ENCODE peak calls at places on chromosomes 12 and 14, in ten cellular contexts. P, Y, C, T, U, Q, V, N, G and H are unnamed samples. For H3K27me3, the result is how much of the 10 kb centered on the place peaks cover.

GRCh38 chr12:56296207-56296785 is 3.8 kb downstream of the CS start:
- DNase-seq in P (no peak), Y (no peak), C (no peak), T (no peak), U (no peak), Q (no peak), V (no peak), N (no peak), G (no peak), H (no peak)

GRCh38 chr12:24977060-24977459 is 28.2 kb upstream of the BCAT1 start:
- DNase-seq in P (no peak), Y (no peak), C (no peak), T (no peak), U (no peak), Q (no peak), V (no peak), N (no peak), G (no peak), H (no peak)

GRCh38 chr12:115185529-115185928 is 501.6 kb upstream of the TBX3 start:
- DNase-seq in P (no peak), Y (no peak), C (no peak), T (no peak), U (no peak), Q (peak), V (no peak), N (no peak), G (no peak), H (peak)

GRCh38 chr12:50072198-50072907 is 12.8 kb upstream of the SMARCD1 start:
- DNase-seq in P (no peak), Y (no peak), C (no peak), T (peak), U (no peak), Q (no peak), V (no peak), N (no peak), G (no peak), H (no peak)

GRCh38 chr12:62632521-62632920 is 165.9 kb downstream of the MON2 start:
- DNase-seq in P (peak), Y (peak), C (peak), T (peak), U (peak), Q (peak), V (no peak), N (peak), G (peak), H (peak)

GRCh38 chr12:52691076-52691764 is 11.0 kb upstream of the KRT1 start:
- DNase-seq in P (no peak), Y (no peak), C (no peak), T (peak), U (peak), Q (no peak), V (no peak), N (no peak), G (peak), H (no peak)

GRCh38 chr14:87522575-87522974 is 470.4 kb downstream of the GALC start:
- DNase-seq in P (no peak), Y (no peak), C (no peak), T (peak), U (no peak), Q (no peak), V (no peak), N (no peak), G (peak), H (no peak)

GRCh38 chr12:78835493-78835892 is 29.1 kb upstream of the SYT1 start:
- DNase-seq in P (no peak), Y (no peak), C (no peak), T (peak), U (no peak), Q (no peak), V (no peak), N (no peak), G (no peak), H (no peak)

GRCh38 chr12:54207539-54208267 is 18.9 kb upstream of the SMUG1 start:
- DNase-seq in P (peak), Y (peak), C (peak), T (peak), U (peak), Q (no peak), V (peak), N (peak), G (peak), H (peak)

GRCh38 chr14:101928415-101928841 is 35.9 kb upstream of the DYNC1H1 start:
- DNase-seq in P (no peak), Y (no peak), C (no peak), T (no peak), U (no peak), Q (no peak), V (no peak), N (no peak), G (no peak), H (no peak)
- H3K27ac ChIP-seq in P (peak), Y (peak), C (peak), T (no peak), U (peak), Q (no peak), V (no peak), N (peak), G (no peak), H (peak)

GRCh38 chr14:92553456-92553855 is 39.9 kb downstream of the RIN3 start:
- DNase-seq in P (no peak), Y (no peak), C (no peak), T (peak), U (no peak), Q (peak), V (no peak), N (no peak), G (no peak), H (no peak)
- TF ChIP-seq CTCF in P (no peak), Y (no peak), C (no peak), T (peak), U (no peak), Q (no peak), V (peak), N (no peak), G (no peak), H (no peak)

DNA sequence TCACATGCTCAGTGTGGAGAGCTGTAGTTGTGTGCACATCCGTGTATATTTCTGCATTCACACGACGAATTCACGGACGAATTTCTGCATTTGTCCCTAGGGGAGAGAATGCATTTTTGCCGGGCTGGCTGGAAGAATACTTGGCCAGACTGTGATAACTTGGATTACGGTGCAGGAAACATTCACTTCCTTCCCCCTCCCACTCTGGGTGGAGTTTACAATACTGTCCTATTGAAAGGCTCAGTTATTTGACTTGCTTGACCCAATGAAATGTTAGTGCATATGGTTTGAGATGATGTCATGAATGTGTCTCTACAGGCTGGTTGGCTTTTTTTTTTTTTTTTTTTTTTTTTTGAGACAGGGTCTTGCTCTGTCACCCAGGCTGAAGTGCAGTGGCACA is 90.6 kb upstream of the NOS1 start:
- DNase-seq in P (no peak), Y (no peak), C (no peak), T (no peak), U (no peak), Q (no peak), V (no peak), N (no peak), G (no peak), H (no peak)
- H3K27me3 ChIP-seq in P (under half), Y (under half), C (under half), T (under half), U (under half), Q (under half), V (under half), N (under half), G (under half), H (under half)

GRCh38 chr12:124143726-124144125 is 151.2 kb upstream of the RFLNA start:
- DNase-seq in P (no peak), Y (no peak), C (no peak), T (peak), U (no peak), Q (no peak), V (no peak), N (no peak), G (no peak), H (no peak)
- H3K27ac ChIP-seq in P (no peak), Y (no peak), C (no peak), T (no peak), U (no peak), Q (no peak), V (no peak), N (no peak), G (no peak), H (no peak)

DNA sequence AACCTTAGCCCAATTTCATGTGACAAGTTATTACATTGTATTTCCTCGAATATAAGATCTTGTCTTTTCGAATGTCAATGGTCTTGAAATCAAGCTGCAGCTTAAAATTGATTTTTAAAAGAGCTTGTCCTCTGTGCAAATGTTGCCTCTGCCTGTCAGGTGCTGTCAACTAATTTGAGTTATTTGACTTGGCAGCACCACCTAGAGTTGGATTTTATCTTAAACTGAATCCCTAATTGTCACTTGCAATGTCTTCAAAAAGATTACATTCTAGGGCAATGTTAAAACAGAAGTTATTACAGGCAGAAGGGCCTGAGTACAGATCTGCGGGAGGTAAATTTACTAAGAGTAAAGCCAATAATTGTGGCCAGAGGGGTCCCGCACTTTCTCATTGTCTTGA is 26.2 kb upstream of the TUNAR start:
- DNase-seq in P (no peak), Y (no peak), C (no peak), T (no peak), U (no peak), Q (no peak), V (no peak), N (no peak), G (no peak), H (no peak)
- TF ChIP-seq CTCF in P (no peak), Y (no peak), C (no peak), T (peak), U (no peak), Q (no peak), V (no peak), N (no peak), G (peak), H (no peak)

GRCh38 chr14:36509056-36509917 is 10.7 kb downstream of the NKX2-1 start:
- DNase-seq in P (no peak), Y (no peak), C (no peak), T (peak), U (no peak), Q (no peak), V (no peak), N (no peak), G (no peak), H (no peak)
- H3K27me3 ChIP-seq in P (half or more), Y (half or more), C (half or more), T (half or more), U (under half), Q (half or more), V (under half), N (half or more), G (half or more), H (under half)

DNA sequence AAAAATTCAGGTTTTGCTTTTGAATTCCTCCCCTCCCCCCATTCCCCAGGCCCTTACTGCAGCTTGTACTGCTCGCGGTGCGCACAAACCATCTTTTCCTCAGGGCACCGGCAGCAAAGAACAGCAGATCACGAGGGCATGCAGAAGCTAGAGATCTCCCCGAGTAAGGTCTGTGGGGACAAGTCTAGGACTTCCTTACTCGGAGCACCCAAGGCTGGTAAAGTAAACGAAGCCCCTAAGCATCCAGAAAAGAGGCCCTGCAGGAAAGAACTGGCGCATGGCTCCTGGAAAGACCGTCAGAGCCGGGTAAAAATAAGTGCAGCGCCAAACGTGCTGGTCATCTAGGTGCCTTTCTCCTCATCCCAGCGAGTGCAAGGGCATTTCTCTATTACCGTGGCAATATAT is 709 bp downstream of the LDHB start:
- DNase-seq in P (no peak), Y (peak), C (peak), T (peak), U (no peak), Q (peak), V (peak), N (peak), G (peak), H (no peak)
- H3K27ac ChIP-seq in P (peak), Y (peak), C (peak), T (peak), U (peak), Q (peak), V (peak), N (peak), G (peak), H (peak)

GRCh38 chr12:8771072-8771471 is 51.3 kb upstream of the A2ML1 start:
- DNase-seq in P (no peak), Y (no peak), C (no peak), T (no peak), U (no peak), Q (no peak), V (no peak), N (no peak), G (peak), H (no peak)
- TF ChIP-seq CTCF in P (no peak), Y (no peak), C (no peak), T (peak), U (no peak), Q (no peak), V (peak), N (no peak), G (peak), H (no peak)

GRCh38 chr14:56809262-56810215 is 740 bp downstream of the OTX2 start:
- DNase-seq in P (no peak), Y (no peak), C (no peak), T (peak), U (no peak), Q (no peak), V (no peak), N (no peak), G (peak), H (no peak)
- H3K27me3 ChIP-seq in P (half or more), Y (half or more), C (half or more), T (under half), U (under half), Q (half or more), V (under half), N (half or more), G (under half), H (half or more)

GRCh38 chr12:43742106-43742505 is 16.5 kb downstream of the PUS7L start:
- DNase-seq in P (no peak), Y (no peak), C (no peak), T (no peak), U (no peak), Q (peak), V (no peak), N (no peak), G (no peak), H (no peak)
- H3K27ac ChIP-seq in P (no peak), Y (no peak), C (no peak), T (no peak), U (no peak), Q (peak), V (no peak), N (no peak), G (no peak), H (no peak)